ENCODE peak calls at places on chromosomes 2 and 18, in four cellular contexts. J, T, P and O are unnamed samples.

GRCh38 chr2:37189452-37190153 is 1.1 kb upstream of the SULT6B1 start:
- DNase-seq in J (peak), T (no peak), P (no peak), O (peak)

GRCh38 chr2:239223330-239224248 is 177.2 kb downstream of the HDAC4 start:
- DNase-seq in J (no peak), T (no peak), P (no peak), O (no peak)

GRCh38 chr2:217669831-217670230 is 333.0 kb downstream of the TNS1 start:
- DNase-seq in J (no peak), T (no peak), P (no peak), O (no peak)

GRCh38 chr2:235605999-235606715 is 112.3 kb downstream of the AGAP1 start:
- DNase-seq in J (no peak), T (no peak), P (no peak), O (no peak)

GRCh38 chr2:3174626-3175567 is 202.7 kb downstream of the EIPR1 start:
- DNase-seq in J (no peak), T (no peak), P (no peak), O (no peak)

GRCh38 chr2:195608768-195609454 is 48.1 kb upstream of the SLC39A10 start:
- DNase-seq in J (no peak), T (no peak), P (no peak), O (no peak)

GRCh38 chr2:105590780-105591660 is 153.7 kb upstream of the NCK2 start:
- DNase-seq in J (no peak), T (no peak), P (no peak), O (no peak)

GRCh38 chr2:232890896-232891601 is 21.0 kb downstream of the SNORC start:
- DNase-seq in J (peak), T (no peak), P (no peak), O (no peak)

GRCh38 chr2:105625632-105626031 is 119.1 kb upstream of the NCK2 start:
- DNase-seq in J (no peak), T (no peak), P (no peak), O (no peak)

GRCh38 chr18:28178720-28179119 is 1.8 kb upstream of the CDH2 start:
- DNase-seq in J (peak), T (no peak), P (no peak), O (peak)

GRCh38 chr18:48445540-48445939 is 36.4 kb upstream of the ZBTB7C start:
- DNase-seq in J (peak), T (peak), P (peak), O (peak)

GRCh38 chr2:239285071-239285931 is 115.5 kb downstream of the HDAC4 start:
- DNase-seq in J (no peak), T (no peak), P (no peak), O (no peak)